ENCODE peak calls at places on chromosome 5, in eight cellular contexts. G is nephron progenitor cell, W is HepG2, N is endothelial cell, X is AG09309, U is uterus, F is HCT116, D is neural crest cell. Q is an unnamed sample.

GRCh38 chr5:82551840-82552385 is 273.8 kb upstream of the RPS23 start:
- DNase-seq in G (no peak), W (no peak), N (no peak), X (no peak), U (no peak), F (no peak), D (no peak), Q (no peak)

GRCh38 chr5:55176176-55176818 is 3.3 kb upstream of the CDC20B start:
- DNase-seq in G (peak), W (peak), N (peak), X (no peak), U (no peak), F (no peak), D (peak), Q (peak)

GRCh38 chr5:139652788-139653241 is 4.7 kb downstream of the CXXC5 start:
- DNase-seq in G (no peak), W (no peak), N (no peak), X (no peak), U (no peak), F (no peak), D (no peak), Q (no peak)

GRCh38 chr5:150152636-150153462 is 2.8 kb downstream of the PDGFRB start:
- DNase-seq in G (no peak), W (no peak), N (no peak), X (no peak), U (no peak), F (no peak), D (no peak), Q (no peak)

GRCh38 chr5:19928556-19929421 is 59.2 kb downstream of the CDH18 start:
- DNase-seq in G (no peak), W (peak), N (no peak), X (peak), U (no peak), F (no peak), D (no peak), Q (no peak)

GRCh38 chr5:123651234-123651633 is 139.3 kb downstream of the CSNK1G3 start:
- DNase-seq in G (no peak), W (no peak), N (no peak), X (no peak), U (no peak), F (no peak), D (no peak), Q (no peak)

GRCh38 chr5:78360674-78361225 is 333 bp downstream of the SCAMP1 start:
- DNase-seq in G (peak), W (no peak), N (peak), X (no peak), U (peak), F (no peak), D (peak), Q (peak)

GRCh38 chr5:140346348-140347221 is at the start of gene HBEGF:
- DNase-seq in G (peak), W (peak), N (peak), X (no peak), U (peak), F (peak), D (peak), Q (peak)

GRCh38 chr5:61332369-61332745 is 299 bp downstream of the ZSWIM6 start:
- DNase-seq in G (no peak), W (no peak), N (no peak), X (no peak), U (no peak), F (no peak), D (peak), Q (peak)

GRCh38 chr5:55847837-55848236 is 3.3 kb upstream of the IL31RA start:
- DNase-seq in G (no peak), W (no peak), N (no peak), X (no peak), U (no peak), F (no peak), D (no peak), Q (no peak)

GRCh38 chr5:167570431-167570830 is 721.0 kb upstream of the WWC1 start:
- DNase-seq in G (no peak), W (no peak), N (no peak), X (no peak), U (no peak), F (no peak), D (no peak), Q (no peak)

GRCh38 chr5:175379867-175380266 is 64.1 kb downstream of the DRD1 start:
- DNase-seq in G (no peak), W (no peak), N (no peak), X (no peak), U (no peak), F (no peak), D (no peak), Q (no peak)

GRCh38 chr5:135032613-135033025 is 1.4 kb downstream of the PITX1 start:
- DNase-seq in G (no peak), W (no peak), N (no peak), X (no peak), U (no peak), F (no peak), D (no peak), Q (no peak)

GRCh38 chr5:33513786-33514185 is 73.0 kb downstream of the TARS1 start:
- DNase-seq in G (no peak), W (no peak), N (no peak), X (no peak), U (no peak), F (no peak), D (no peak), Q (no peak)

GRCh38 chr5:179795049-179795862 is 1.5 kb downstream of the LTC4S start:
- DNase-seq in G (peak), W (no peak), N (no peak), X (no peak), U (no peak), F (no peak), D (no peak), Q (no peak)

GRCh38 chr5:42840279-42840678 is 28.6 kb upstream of the SELENOP start:
- DNase-seq in G (no peak), W (peak), N (no peak), X (peak), U (peak), F (no peak), D (no peak), Q (no peak)

GRCh38 chr5:153460421-153460820 is 30.0 kb upstream of the GRIA1 start:
- DNase-seq in G (no peak), W (no peak), N (no peak), X (no peak), U (no peak), F (no peak), D (no peak), Q (no peak)

GRCh38 chr5:157387683-157388093 is 72.3 kb upstream of the NIPAL4 start:
- DNase-seq in G (no peak), W (peak), N (no peak), X (peak), U (peak), F (peak), D (no peak), Q (no peak)

GRCh38 chr5:157390924-157391297 is 69.1 kb upstream of the NIPAL4 start:
- DNase-seq in G (no peak), W (no peak), N (no peak), X (no peak), U (no peak), F (no peak), D (no peak), Q (no peak)

GRCh38 chr5:157389103-157389502 is 70.9 kb upstream of the NIPAL4 start:
- DNase-seq in G (no peak), W (no peak), N (no peak), X (no peak), U (no peak), F (no peak), D (no peak), Q (no peak)

GRCh38 chr5:157388148-157388547 is 71.9 kb upstream of the NIPAL4 start:
- DNase-seq in G (no peak), W (no peak), N (no peak), X (no peak), U (no peak), F (no peak), D (no peak), Q (no peak)

GRCh38 chr5:157390179-157390923 is 69.7 kb upstream of the NIPAL4 start:
- DNase-seq in G (no peak), W (peak), N (no peak), X (peak), U (no peak), F (peak), D (no peak), Q (no peak)
- TF ChIP-seq CTCF in G (no peak), W (no peak), N (no peak), X (no peak), U (no peak), F (no peak), D (no peak), Q (no peak)

GRCh38 chr5:168992687-168993086 is 308.3 kb downstream of the SLIT3 start:
- DNase-seq in G (peak), W (peak), N (peak), X (no peak), U (no peak), F (peak), D (no peak), Q (peak)

GRCh38 chr5:168989731-168990505 is 311.0 kb downstream of the SLIT3 start:
- DNase-seq in G (no peak), W (peak), N (no peak), X (no peak), U (no peak), F (no peak), D (no peak), Q (no peak)

GRCh38 chr5:168991311-168991710 is 309.6 kb downstream of the SLIT3 start:
- DNase-seq in G (no peak), W (no peak), N (no peak), X (no peak), U (no peak), F (no peak), D (no peak), Q (no peak)

GRCh38 chr5:168991991-168992390 is 308.9 kb downstream of the SLIT3 start:
- DNase-seq in G (no peak), W (no peak), N (no peak), X (no peak), U (no peak), F (no peak), D (no peak), Q (no peak)

DNA sequence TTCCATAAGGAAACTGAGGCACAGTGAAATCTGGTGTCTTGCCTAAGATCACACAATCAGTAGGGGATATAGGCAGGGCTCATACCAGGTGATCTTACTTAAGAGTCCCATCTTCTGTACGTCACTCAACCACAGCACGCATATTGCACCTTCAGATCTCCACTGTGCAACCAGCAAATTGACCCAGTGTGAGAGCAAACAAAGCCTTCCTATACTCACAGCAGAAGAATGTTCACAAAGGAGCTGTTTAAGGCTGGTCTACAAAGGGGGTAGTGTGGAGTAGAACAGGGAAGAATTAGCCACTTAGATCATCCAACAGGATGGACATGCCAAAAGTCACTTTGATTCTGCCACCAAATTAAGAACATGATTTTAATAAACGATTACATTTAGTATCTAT is 305.9 kb downstream of the SLIT3 start:
- DNase-seq in G (no peak), W (peak), N (no peak), X (no peak), U (no peak), F (no peak), D (no peak), Q (no peak)
- TF ChIP-seq CTCF in G (no peak), W (no peak), N (no peak), X (no peak), U (no peak), F (no peak), D (no peak), Q (no peak)

GRCh38 chr5:37716405-37716804 is 123.4 kb downstream of the GDNF start:
- DNase-seq in G (no peak), W (no peak), N (no peak), X (no peak), U (no peak), F (no peak), D (no peak), Q (no peak)
- TF ChIP-seq CTCF in G (no peak), W (no peak), N (no peak), X (no peak), U (no peak), F (no peak), D (no peak), Q (no peak)

DNA sequence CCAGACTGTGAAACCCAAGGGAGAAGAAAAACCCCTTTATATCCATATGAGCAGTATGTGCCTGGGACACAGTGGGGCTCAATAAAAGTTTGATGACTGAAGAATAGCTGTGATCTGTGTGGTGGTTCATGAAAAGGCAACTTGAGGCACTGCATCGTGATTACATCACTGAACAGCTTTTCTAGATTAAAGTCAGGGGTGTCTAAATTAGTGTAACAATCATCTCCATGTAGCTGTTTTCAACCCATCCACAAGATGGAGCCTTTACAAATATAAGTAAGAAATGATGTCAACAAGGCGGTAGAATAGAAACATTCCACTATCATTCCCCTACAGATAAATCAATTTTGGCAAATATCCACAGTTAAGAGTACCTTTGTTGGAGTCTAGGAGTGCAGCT is 55.5 kb downstream of the PRRC1 start:
- DNase-seq in G (no peak), W (no peak), N (no peak), X (no peak), U (no peak), F (no peak), D (no peak), Q (no peak)
- TF ChIP-seq CTCF in G (no peak), W (no peak), N (peak), X (peak), U (no peak), F (peak), D (no peak), Q (no peak)

GRCh38 chr5:32329395-32329834 is 16.7 kb upstream of the MTMR12 start:
- DNase-seq in G (peak), W (peak), N (peak), X (peak), U (no peak), F (peak), D (peak), Q (peak)
- TF ChIP-seq CTCF in G (peak), W (peak), N (peak), X (peak), U (peak), F (peak), D (peak), Q (peak)